ENCODE peak calls at places on chromosomes 11 and 22, in nine cellular contexts. D, S, B, C, A, P, Q, M and W are unnamed samples.

GRCh38 chr11:62459080-62459479 is 40.2 kb downstream of the SCGB1A1 start:
- DNase-seq in D (no peak), S (no peak), B (no peak), C (no peak), A (no peak), P (no peak), Q (no peak), M (no peak), W (no peak)

GRCh38 chr11:65219930-65220213 is 38.1 kb downstream of the CAPN1 start:
- DNase-seq in D (no peak), S (no peak), B (no peak), C (no peak), A (no peak), P (no peak), Q (no peak), M (no peak), W (no peak)

GRCh38 chr22:50469377-50470305 is 5.2 kb downstream of the SBF1 start:
- DNase-seq in D (peak; percentile 71), S (peak; percentile 78), B (peak; percentile 62), C (no peak), A (no peak), P (no peak), Q (no peak), M (peak; percentile 65), W (peak; percentile 58)

GRCh38 chr22:50270302-50271010 is at the start of gene MAPK11:
- DNase-seq in D (peak; percentile 83), S (peak; percentile 81), B (no peak), C (peak; percentile 91), A (peak; percentile 49), P (peak; percentile 77), Q (no peak), M (peak; percentile 87), W (peak; percentile 79)

GRCh38 chr11:5937868-5938602 is 4.0 kb upstream of the OR56A3 start:
- DNase-seq in D (no peak), S (no peak), B (no peak), C (no peak), A (no peak), P (no peak), Q (no peak), M (no peak), W (no peak)

GRCh38 chr11:56292154-56292553 is at the start of gene OR8H1:
- DNase-seq in D (no peak), S (no peak), B (no peak), C (no peak), A (no peak), P (no peak), Q (no peak), M (no peak), W (no peak)

GRCh38 chr11:104148074-104148473 is 15.9 kb downstream of the PDGFD start:
- DNase-seq in D (no peak), S (no peak), B (no peak), C (no peak), A (no peak), P (no peak), Q (no peak), M (no peak), W (no peak)

GRCh38 chr11:117807482-117808272 is 10.7 kb upstream of the DSCAML1 start:
- DNase-seq in D (peak; percentile 91), S (peak; percentile 93), B (no peak), C (peak; percentile 77), A (peak; percentile 63), P (peak; percentile 67), Q (no peak), M (peak; percentile 89), W (peak; percentile 82)

GRCh38 chr11:99316761-99317475 is 296.2 kb downstream of the CNTN5 start:
- DNase-seq in D (peak; percentile 66), S (no peak), B (no peak), C (no peak), A (no peak), P (no peak), Q (no peak), M (no peak), W (peak; percentile 49)

GRCh38 chr11:46659908-46660307 is 40.5 kb downstream of the ARHGAP1 start:
- DNase-seq in D (no peak), S (no peak), B (no peak), C (no peak), A (no peak), P (no peak), Q (no peak), M (no peak), W (no peak)

GRCh38 chr22:45006101-45006872 is 3.5 kb downstream of the PHF21B start:
- DNase-seq in D (no peak), S (peak; percentile 64), B (no peak), C (no peak), A (peak; percentile 55), P (no peak), Q (no peak), M (peak; percentile 37), W (no peak)

GRCh38 chr22:37063436-37064420 is 12.2 kb downstream of the KCTD17 start:
- DNase-seq in D (no peak), S (no peak), B (no peak), C (no peak), A (no peak), P (peak; percentile 51), Q (no peak), M (no peak), W (no peak)

GRCh38 chr11:35484435-35484834 is 41.0 kb downstream of the PAMR1 start:
- DNase-seq in D (no peak), S (no peak), B (no peak), C (no peak), A (no peak), P (no peak), Q (no peak), M (no peak), W (no peak)

GRCh38 chr22:24164243-24164642 is 17.0 kb upstream of the SUSD2 start:
- DNase-seq in D (no peak), S (no peak), B (no peak), C (no peak), A (no peak), P (no peak), Q (no peak), M (no peak), W (no peak)

GRCh38 chr22:30861131-30861530 is 107.4 kb downstream of the MORC2 start:
- DNase-seq in D (no peak), S (peak; percentile 33), B (no peak), C (no peak), A (no peak), P (no peak), Q (no peak), M (peak; percentile 1), W (no peak)

GRCh38 chr11:64765841-64766682 is 6.3 kb upstream of the PYGM start:
- DNase-seq in D (no peak), S (no peak), B (no peak), C (peak; percentile 42), A (no peak), P (peak; percentile 21), Q (no peak), M (no peak), W (no peak)

GRCh38 chr22:22682807-22683667 is 38.6 kb downstream of the GGTLC2 start:
- DNase-seq in D (no peak), S (no peak), B (no peak), C (no peak), A (no peak), P (no peak), Q (no peak), M (no peak), W (no peak)

GRCh38 chr22:42745118-42745517 is 24.4 kb upstream of the A4GALT start:
- DNase-seq in D (no peak), S (no peak), B (no peak), C (peak; percentile 83), A (no peak), P (no peak), Q (no peak), M (peak; percentile 71), W (no peak)

GRCh38 chr11:77580712-77581337 is 8.9 kb upstream of the AQP11 start:
- DNase-seq in D (no peak), S (no peak), B (no peak), C (no peak), A (no peak), P (no peak), Q (no peak), M (no peak), W (no peak)

GRCh38 chr11:28877366-28877765 is 769.2 kb downstream of the METTL15 start:
- DNase-seq in D (no peak), S (no peak), B (no peak), C (no peak), A (no peak), P (no peak), Q (no peak), M (no peak), W (no peak)